ENCODE peak calls at places on chromosomes 16 and 17, in six cellular contexts. P, W, I, D, X and H are unnamed samples. For H3K4me1 and H3K9me3, the result is how much of the 10 kb centered on the place peaks cover.

GRCh38 chr17:40121191-40121885 is 433 bp upstream of the MSL1 start:
- DNase-seq in X (no peak), I (peak), P (peak), D (peak), W (peak), H (peak)

GRCh38 chr16:17364319-17365210 is 106.2 kb downstream of the XYLT1 start:
- DNase-seq in D (peak), P (no peak), I (no peak), W (no peak), X (no peak), H (no peak)

GRCh38 chr17:9090641-9091096 is 69.4 kb downstream of the NTN1 start:
- DNase-seq in X (peak), P (no peak), I (no peak), D (no peak), W (no peak), H (no peak)

GRCh38 chr17:9628509-9628908 is 16.8 kb upstream of the USP43 start:
- DNase-seq in W (no peak), X (no peak), D (no peak), I (no peak), P (no peak), H (no peak)

GRCh38 chr17:32862940-32863339 is 14.0 kb downstream of the MYO1D start:
- DNase-seq in W (no peak), I (no peak), X (no peak), P (no peak), D (no peak), H (no peak)

GRCh38 chr17:37276475-37276874 is 99.3 kb upstream of the C17orf78 start:
- DNase-seq in W (no peak), D (no peak), P (no peak), X (no peak), I (no peak), H (no peak)

GRCh38 chr17:80414508-80414802 is 512 bp upstream of the ENDOV start:
- DNase-seq in I (no peak), D (peak), W (no peak), P (no peak), X (no peak), H (no peak)

GRCh38 chr16:2979669-2980226 is 498 bp downstream of the PKMYT1 start:
- DNase-seq in X (no peak), P (no peak), D (no peak), I (peak), W (no peak), H (peak)

GRCh38 chr17:33922971-33923370 is 332.1 kb upstream of the CCL2 start:
- DNase-seq in P (no peak), X (no peak), I (no peak), W (no peak), D (no peak), H (no peak)

GRCh38 chr17:49841548-49841947 is 6.3 kb downstream of the TAC4 start:
- DNase-seq in X (no peak), P (peak), D (no peak), W (no peak), I (no peak), H (no peak)

GRCh38 chr17:19391432-19391831 is 4.4 kb upstream of the MFAP4 start:
- DNase-seq in W (no peak), D (no peak), X (no peak), I (no peak), P (no peak), H (no peak)

DNA sequence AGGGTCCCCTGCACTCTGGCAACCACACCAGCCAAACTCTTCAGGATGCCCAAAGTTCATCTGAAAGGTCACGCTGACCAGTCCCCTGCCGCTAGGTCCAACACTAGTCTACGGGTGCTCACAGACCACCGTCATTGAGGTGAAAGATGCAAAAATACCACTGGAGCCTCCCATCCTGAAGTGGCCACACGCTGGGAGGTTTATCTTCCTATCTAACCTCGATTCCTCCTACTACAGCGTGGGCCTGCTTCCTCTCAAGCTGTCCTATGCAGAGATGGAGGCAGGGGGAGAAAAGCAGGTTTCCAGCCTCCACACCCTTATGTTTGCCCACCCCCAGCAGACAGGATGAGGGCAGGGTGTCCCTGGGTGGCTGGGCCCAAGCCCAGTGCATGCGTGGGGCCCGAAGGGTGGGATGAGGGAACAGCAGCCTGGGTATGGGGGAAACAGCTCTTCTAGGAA is 6.3 kb downstream of the SRCIN1 start:
- DNase-seq in I (no peak), P (no peak), X (no peak), D (no peak), W (no peak), H (no peak)
- H3K4me1 ChIP-seq in I (half or more), P (under half), X (under half), D (under half), W (under half), H (under half)

GRCh38 chr16:12542818-12543699 is 260.6 kb downstream of the CPPED1 start:
- DNase-seq in P (no peak), D (no peak), X (no peak), W (no peak), I (no peak), H (no peak)
- H3K4me3 ChIP-seq in P (no peak), D (no peak), X (no peak), W (no peak), I (no peak), H (no peak)

GRCh38 chr16:62929593-62929992 is 893.4 kb upstream of the CDH8 start:
- DNase-seq in P (no peak), I (no peak), X (no peak), D (no peak), W (no peak), H (no peak)

GRCh38 chr16:62927122-62927521 is 890.9 kb upstream of the CDH8 start:
- DNase-seq in I (no peak), X (no peak), W (no peak), D (no peak), P (no peak), H (no peak)
- H3K9me3 ChIP-seq in I (under half), X (under half), W (under half), D (under half), P (under half), H (under half)

GRCh38 chr17:70105154-70105553 is 30.1 kb downstream of the KCNJ16 start:
- DNase-seq in W (no peak), X (no peak), P (no peak), D (no peak), I (no peak), H (no peak)

GRCh38 chr17:70108166-70108565 is 33.1 kb downstream of the KCNJ16 start:
- DNase-seq in D (no peak), W (no peak), X (no peak), P (no peak), I (no peak), H (no peak)

GRCh38 chr17:70107441-70107840 is 32.4 kb downstream of the KCNJ16 start:
- DNase-seq in P (no peak), X (no peak), D (no peak), W (no peak), I (no peak), H (no peak)

GRCh38 chr17:70105641-70106040 is 30.6 kb downstream of the KCNJ16 start:
- DNase-seq in D (no peak), W (no peak), X (no peak), P (no peak), I (no peak), H (no peak)

DNA sequence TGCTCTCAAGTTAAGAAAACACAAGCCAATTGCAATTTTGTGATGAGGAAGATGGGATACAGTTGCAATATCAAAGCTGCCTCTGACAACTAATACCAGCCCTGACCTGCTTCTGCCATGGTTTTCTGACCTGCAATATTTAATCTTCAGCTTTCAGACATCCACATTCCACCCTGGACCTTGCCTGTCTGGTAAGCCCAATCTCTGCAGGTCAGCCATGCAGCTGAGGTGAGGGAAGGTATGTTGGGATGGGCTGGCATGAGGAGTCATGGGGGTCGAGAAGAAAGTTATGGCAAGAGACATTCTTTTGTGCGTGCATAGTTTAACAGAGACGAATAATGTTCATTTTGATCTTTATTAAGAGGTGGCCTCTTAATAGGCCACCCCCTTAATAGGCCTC is 31.5 kb downstream of the KCNJ16 start:
- DNase-seq in D (no peak), W (no peak), P (no peak), X (no peak), I (no peak), H (no peak)
- H3K4me1 ChIP-seq in D (under half), W (under half), P (under half), X (under half), I (under half), H (under half)

GRCh38 chr16:8862309-8863130 is 6.3 kb downstream of the CARHSP1 start:
- DNase-seq in X (no peak), W (peak), P (no peak), D (no peak), I (no peak), H (no peak)
- H3K4me3 ChIP-seq in X (no peak), W (no peak), P (no peak), D (no peak), I (no peak), H (no peak)